ENCODE peak calls at places on chromosomes 4 and X, in six cellular contexts. H, L, I, G, K and V are unnamed samples.

GRCh38 chr4:1323635-1324442 is 23.2 kb upstream of the UVSSA start:
- DNase-seq in H (peak), L (no peak), I (peak), G (no peak), K (no peak), V (no peak)

GRCh38 chr4:1815997-1816860 is 23.1 kb downstream of the FGFR3 start:
- DNase-seq in H (no peak), L (no peak), I (no peak), G (no peak), K (no peak), V (no peak)

GRCh38 chr4:185232370-185232769 is 23.0 kb downstream of the SNX25 start:
- DNase-seq in H (peak), L (no peak), I (no peak), G (peak), K (no peak), V (no peak)

GRCh38 chr4:6492027-6492590 is 19.7 kb upstream of the PPP2R2C start:
- DNase-seq in H (no peak), L (no peak), I (no peak), G (no peak), K (no peak), V (no peak)

GRCh38 chr4:102503831-102504786 is 3.0 kb downstream of the NFKB1 start:
- DNase-seq in H (no peak), L (no peak), I (no peak), G (no peak), K (no peak), V (no peak)

GRCh38 chr4:177229331-177229730 is 80.3 kb upstream of the NEIL3 start:
- DNase-seq in H (no peak), L (no peak), I (peak), G (no peak), K (no peak), V (peak)

GRCh38 chrX:129577473-129577872 is 37.4 kb downstream of the OCRL start:
- DNase-seq in H (peak), L (peak), I (peak), G (no peak), K (no peak), V (peak)

GRCh38 chr4:85147481-85148076 is 181.1 kb upstream of the WDFY3 start:
- DNase-seq in H (peak), L (peak), I (peak), G (no peak), K (no peak), V (peak)

GRCh38 chr4:166045457-166045856 is 172.4 kb downstream of the TLL1 start:
- DNase-seq in H (no peak), L (no peak), I (no peak), G (no peak), K (no peak), V (no peak)

GRCh38 chrX:28189011-28189410 is 207.8 kb upstream of the DCAF8L1 start:
- DNase-seq in H (peak), L (no peak), I (peak), G (no peak), K (no peak), V (no peak)